ENCODE peak calls at places on chromosomes 6 and 20, in seven cellular contexts. I is heart right ventricle; G is AG04450; L is CD8-positive, alpha-beta T cell; Z is hepatocyte; P is progenitor cell of endocrine pancreas; R is Calu3. J is an unnamed sample.

GRCh38 chr6:157019115-157019628 is 242.0 kb downstream of the ARID1B start:
- DNase-seq in I (no peak), G (no peak), L (no peak), Z (peak), P (no peak), R (no peak), J (peak)

GRCh38 chr6:169847773-169848380 is 96.5 kb downstream of the ERMARD start:
- DNase-seq in I (no peak), G (no peak), L (no peak), Z (no peak), P (no peak), R (no peak), J (no peak)

GRCh38 chr20:25019381-25020155 is 27.0 kb upstream of the APMAP start:
- DNase-seq in I (no peak), G (no peak), L (no peak), Z (no peak), P (no peak), R (no peak), J (no peak)

GRCh38 chr6:141153563-141153962 is 979.2 kb upstream of the GJE1 start:
- DNase-seq in I (no peak), G (no peak), L (no peak), Z (no peak), P (no peak), R (no peak), J (no peak)

GRCh38 chr6:76420094-76420493 is 347.6 kb upstream of the IMPG1 start:
- DNase-seq in I (no peak), G (no peak), L (no peak), Z (no peak), P (no peak), R (no peak), J (no peak)

GRCh38 chr20:63055575-63056235 is 48.9 kb upstream of the BHLHE23 start:
- DNase-seq in I (no peak), G (no peak), L (no peak), Z (no peak), P (no peak), R (no peak), J (no peak)

GRCh38 chr6:89239338-89239737 is 22.2 kb upstream of the GABRR1 start:
- DNase-seq in I (no peak), G (no peak), L (no peak), Z (no peak), P (no peak), R (peak), J (peak)

GRCh38 chr6:157688960-157689599 is 134.0 kb upstream of the SNX9 start:
- DNase-seq in I (no peak), G (no peak), L (no peak), Z (peak), P (no peak), R (peak), J (no peak)

GRCh38 chr20:52102126-52102525 is 89.5 kb downstream of the ZFP64 start:
- DNase-seq in I (no peak), G (no peak), L (no peak), Z (no peak), P (no peak), R (no peak), J (no peak)

GRCh38 chr6:10269814-10270472 is 144.9 kb downstream of the TFAP2A start:
- DNase-seq in I (no peak), G (no peak), L (no peak), Z (peak), P (no peak), R (no peak), J (no peak)

GRCh38 chr6:157246771-157247484 is 76.4 kb downstream of the TMEM242 start:
- DNase-seq in I (no peak), G (no peak), L (no peak), Z (no peak), P (no peak), R (no peak), J (no peak)

GRCh38 chr6:3693879-3694278 is 57.6 kb downstream of the PXDC1 start:
- DNase-seq in I (no peak), G (no peak), L (no peak), Z (no peak), P (no peak), R (no peak), J (no peak)

GRCh38 chr20:18005170-18005989 is 36.6 kb downstream of the MGME1 start:
- DNase-seq in I (no peak), G (no peak), L (no peak), Z (peak), P (no peak), R (no peak), J (peak)

GRCh38 chr6:24489881-24490280 is 503 bp upstream of the GPLD1 start:
- DNase-seq in I (peak), G (no peak), L (no peak), Z (peak), P (no peak), R (no peak), J (no peak)

GRCh38 chr6:109447087-109447486 is 6.6 kb downstream of the SMPD2 start:
- DNase-seq in I (no peak), G (no peak), L (no peak), Z (no peak), P (no peak), R (no peak), J (no peak)

GRCh38 chr6:109447878-109448555 is 7.5 kb downstream of the SMPD2 start:
- DNase-seq in I (no peak), G (no peak), L (no peak), Z (no peak), P (no peak), R (no peak), J (no peak)

GRCh38 chr6:109446541-109446940 is 6.0 kb downstream of the SMPD2 start:
- DNase-seq in I (no peak), G (no peak), L (no peak), Z (no peak), P (no peak), R (no peak), J (no peak)

GRCh38 chr6:109445382-109445781 is 4.9 kb downstream of the SMPD2 start:
- DNase-seq in I (no peak), G (no peak), L (no peak), Z (no peak), P (no peak), R (no peak), J (no peak)

GRCh38 chr6:109446072-109446471 is 5.5 kb downstream of the SMPD2 start:
- DNase-seq in I (no peak), G (no peak), L (no peak), Z (no peak), P (no peak), R (no peak), J (no peak)
- TF ChIP-seq CTCF in I (no peak), G (no peak), L (no peak), Z (no peak), P (no peak), R (no peak), J (no peak)

GRCh38 chr6:44036699-44037101 is 90.6 kb downstream of the MRPL14 start:
- DNase-seq in I (no peak), G (no peak), L (no peak), Z (no peak), P (no peak), R (no peak), J (no peak)

GRCh38 chr6:44034931-44035345 is 92.3 kb downstream of the MRPL14 start:
- DNase-seq in I (no peak), G (no peak), L (no peak), Z (no peak), P (no peak), R (no peak), J (no peak)

GRCh38 chr6:44035621-44036020 is 91.6 kb downstream of the MRPL14 start:
- DNase-seq in I (no peak), G (no peak), L (no peak), Z (no peak), P (no peak), R (no peak), J (no peak)

GRCh38 chr6:44034391-44034861 is 92.8 kb downstream of the MRPL14 start:
- DNase-seq in I (no peak), G (no peak), L (no peak), Z (no peak), P (no peak), R (peak), J (no peak)

DNA sequence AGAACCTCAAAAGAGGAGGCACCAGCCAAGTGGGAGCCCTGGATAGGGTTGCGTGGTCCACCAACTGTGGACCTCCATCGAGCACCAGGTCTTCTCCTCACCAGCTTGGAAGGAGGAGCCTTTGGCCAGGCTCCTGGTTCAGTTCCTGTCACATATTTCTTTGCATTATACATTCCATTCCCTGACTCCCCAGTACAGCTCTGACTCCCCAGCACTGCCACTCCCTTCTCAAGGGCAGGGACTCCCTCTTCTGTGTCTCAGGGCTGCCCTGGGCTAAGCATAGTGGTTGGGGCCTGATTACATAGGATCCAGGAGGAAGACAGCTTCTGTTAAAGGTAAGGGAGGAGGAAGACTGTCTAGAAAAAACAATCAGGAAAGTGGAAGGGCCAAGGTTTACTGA is 91.1 kb downstream of the MRPL14 start:
- DNase-seq in I (no peak), G (no peak), L (no peak), Z (no peak), P (no peak), R (no peak), J (no peak)
- TF ChIP-seq CTCF in I (no peak), G (no peak), L (no peak), Z (no peak), P (no peak), R (no peak), J (no peak)

GRCh38 chr6:84768442-84769174 is 4.2 kb upstream of the TBX18 start:
- DNase-seq in I (no peak), G (no peak), L (no peak), Z (no peak), P (no peak), R (peak), J (no peak)
- TF ChIP-seq CTCF in I (no peak), G (no peak), L (no peak), Z (no peak), P (no peak), R (no peak), J (no peak)

GRCh38 chr6:137415127-137415833 is 78.9 kb downstream of the OLIG3 start:
- DNase-seq in I (peak), G (peak), L (peak), Z (peak), P (peak), R (peak), J (peak)
- TF ChIP-seq CTCF in I (peak), G (peak), L (peak), Z (peak), P (peak), R (peak), J (peak)

DNA sequence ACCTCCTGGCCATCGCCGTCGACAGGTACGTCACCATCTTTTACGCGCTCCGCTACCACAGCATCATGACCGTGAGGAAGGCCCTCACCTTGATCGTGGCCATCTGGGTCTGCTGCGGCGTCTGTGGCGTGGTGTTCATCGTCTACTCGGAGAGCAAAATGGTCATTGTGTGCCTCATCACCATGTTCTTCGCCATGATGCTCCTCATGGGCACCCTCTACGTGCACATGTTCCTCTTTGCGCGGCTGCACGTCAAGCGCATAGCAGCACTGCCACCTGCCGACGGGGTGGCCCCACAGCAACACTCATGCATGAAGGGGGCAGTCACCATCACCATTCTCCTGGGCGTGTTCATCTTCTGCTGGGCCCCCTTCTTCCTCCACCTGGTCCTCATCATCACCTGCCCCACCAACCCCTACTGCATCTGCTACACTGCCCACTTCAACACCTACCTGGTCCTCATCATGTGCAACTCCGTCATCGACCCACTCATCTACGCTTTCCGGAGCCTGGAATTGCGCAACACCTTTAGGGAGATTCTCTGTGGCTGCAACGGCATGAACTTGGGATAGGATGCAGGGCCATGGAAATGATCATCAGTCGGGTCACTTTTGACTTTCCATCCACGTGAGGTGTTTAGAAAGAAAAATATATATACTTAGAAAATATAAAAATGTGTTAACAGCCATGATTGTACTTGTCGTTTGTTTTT is 868 bp downstream of the MC3R start:
- DNase-seq in I (no peak), G (no peak), L (no peak), Z (peak), P (no peak), R (peak), J (peak)
- TF ChIP-seq CTCF in I (no peak), G (no peak), L (no peak), Z (peak), P (peak), R (no peak), J (peak)

DNA sequence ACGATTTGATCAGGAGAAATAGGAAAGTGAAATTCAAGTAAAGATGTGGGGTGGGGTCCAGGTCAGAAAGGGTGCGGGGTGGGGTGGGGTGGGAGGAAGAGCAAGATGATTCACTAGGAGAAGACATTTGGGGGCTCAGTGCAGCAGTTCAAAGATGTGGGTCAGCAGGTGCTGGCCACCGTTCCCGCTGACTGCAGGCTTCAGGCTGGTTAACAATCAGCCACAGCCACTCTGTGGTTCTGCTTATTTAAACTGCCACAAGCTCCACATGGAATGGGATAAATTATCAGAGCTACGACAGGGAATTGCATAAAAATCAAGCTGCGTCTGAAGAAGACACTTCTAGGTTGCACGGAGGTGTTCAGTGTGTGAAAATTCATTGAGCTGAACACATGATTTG is 49.4 kb downstream of the TRAM2 start:
- DNase-seq in I (no peak), G (no peak), L (no peak), Z (no peak), P (no peak), R (no peak), J (no peak)
- TF ChIP-seq CTCF in I (no peak), G (no peak), L (no peak), Z (no peak), P (no peak), R (no peak), J (no peak)

DNA sequence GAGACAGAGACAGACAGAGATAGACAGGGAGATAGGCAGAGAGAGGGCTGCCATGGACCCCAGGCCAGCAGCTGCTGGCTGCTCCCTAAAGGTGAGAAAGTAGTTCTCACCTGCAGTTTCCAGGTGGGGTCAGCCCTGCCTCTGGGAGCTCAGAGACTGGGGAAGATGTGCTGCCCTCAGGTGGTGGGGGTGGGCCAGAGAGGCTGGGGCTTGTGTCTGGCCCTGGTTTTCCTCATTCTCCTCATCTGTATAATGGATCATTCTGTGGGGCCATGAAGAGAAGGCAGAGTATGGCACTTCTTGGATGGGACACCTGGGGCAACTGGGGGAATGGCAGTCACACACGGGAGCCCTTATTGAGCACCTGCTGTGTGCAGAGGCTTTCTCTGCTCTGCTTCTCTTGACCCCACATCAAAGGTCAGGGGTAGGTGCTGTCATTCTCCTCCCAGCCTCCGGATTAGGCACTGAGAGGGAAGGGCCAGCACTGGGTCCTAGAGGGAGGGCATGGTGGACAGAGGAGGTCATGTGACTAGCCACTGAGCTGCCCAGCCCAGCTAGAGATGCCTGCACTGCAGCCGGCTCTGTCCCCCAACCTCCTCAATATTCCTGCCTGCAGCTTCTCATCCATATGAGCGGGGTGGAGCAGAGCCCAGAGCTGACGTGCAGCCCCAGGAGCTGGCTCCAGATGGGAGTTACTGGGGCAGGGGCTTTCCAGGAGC is 4.1 kb downstream of the ANGPT4 start:
- DNase-seq in I (no peak), G (no peak), L (peak), Z (no peak), P (no peak), R (peak), J (no peak)
- TF ChIP-seq CTCF in I (no peak), G (no peak), L (no peak), Z (no peak), P (no peak), R (no peak), J (peak)

DNA sequence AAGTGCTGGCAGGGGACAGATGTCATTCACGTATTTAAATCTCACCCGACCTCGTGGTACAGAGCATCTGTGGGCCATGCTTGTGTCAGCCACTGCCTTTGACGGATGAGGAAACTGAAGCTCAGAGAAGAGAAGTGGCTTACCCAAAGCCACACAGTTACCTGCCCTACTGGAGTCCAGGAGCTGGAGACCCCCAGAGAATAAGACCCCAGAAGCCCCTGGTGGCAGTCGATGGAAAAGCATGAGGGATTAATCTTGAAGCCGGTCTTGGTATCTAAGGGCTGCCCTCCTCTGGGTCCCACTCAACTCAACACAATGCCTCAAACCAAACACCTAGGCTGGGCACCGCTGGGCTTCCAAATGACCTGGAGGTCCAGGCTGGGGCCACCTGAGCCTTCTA is 83.1 kb downstream of the GRM4 start:
- DNase-seq in I (no peak), G (no peak), L (no peak), Z (no peak), P (no peak), R (no peak), J (no peak)
- TF ChIP-seq CTCF in I (no peak), G (peak), L (no peak), Z (no peak), P (peak), R (no peak), J (no peak)

GRCh38 chr20:36717657-36718056 is 28.2 kb downstream of the NDRG3 start:
- DNase-seq in I (no peak), G (no peak), L (no peak), Z (no peak), P (no peak), R (no peak), J (no peak)
- TF ChIP-seq CTCF in I (no peak), G (peak), L (no peak), Z (no peak), P (no peak), R (no peak), J (peak)